ENCODE peak calls at places on chromosomes 5 and 9, in nine cellular contexts. A, V, E, Z, Y, I, M, H and D are unnamed samples.

GRCh38 chr5:134051305-134051704 is 46.5 kb upstream of the VDAC1 start:
- DNase-seq in H (no peak), V (no peak), M (no peak), Z (no peak), Y (no peak), E (peak), I (no peak), A (no peak), D (no peak)

GRCh38 chr5:54180616-54181015 is 129.8 kb downstream of the ARL15 start:
- DNase-seq in E (no peak), A (no peak), H (no peak), M (peak), V (no peak), Y (peak), Z (no peak), I (no peak), D (no peak)

GRCh38 chr5:131545856-131546255 is 89.2 kb downstream of the RAPGEF6 start:
- DNase-seq in A (no peak), E (peak), M (no peak), H (no peak), V (no peak), Z (no peak), Y (no peak), I (no peak), D (no peak)

GRCh38 chr9:110148384-110148783 is 59.6 kb downstream of the C9orf152 start:
- DNase-seq in H (no peak), Z (no peak), M (no peak), I (peak), A (no peak), E (no peak), Y (no peak), V (peak), D (no peak)

GRCh38 chr5:2899311-2899710 is 147.8 kb upstream of the IRX2 start:
- DNase-seq in I (no peak), H (peak), A (no peak), Y (no peak), M (no peak), V (no peak), E (no peak), Z (no peak), D (peak)

GRCh38 chr5:130963798-130964197 is 201.3 kb downstream of the HINT1 start:
- DNase-seq in A (no peak), E (no peak), I (no peak), Z (no peak), H (no peak), M (no peak), V (no peak), Y (no peak), D (no peak)

GRCh38 chr5:147098233-147098790 is 136.5 kb upstream of the STK32A start:
- DNase-seq in Y (peak), E (peak), H (no peak), A (no peak), V (no peak), I (no peak), M (peak), Z (no peak), D (no peak)

GRCh38 chr9:16627967-16628366 is 242.5 kb downstream of the BNC2 start:
- DNase-seq in Z (no peak), A (no peak), I (no peak), V (no peak), Y (peak), H (peak), E (peak), M (peak), D (no peak)

GRCh38 chr9:77440057-77440456 is 208.1 kb downstream of the GNA14 start:
- DNase-seq in H (no peak), V (no peak), E (peak), A (no peak), M (peak), I (no peak), Z (no peak), Y (no peak), D (peak)

GRCh38 chr9:84974790-84975189 is 305.3 kb downstream of the NTRK2 start:
- DNase-seq in E (no peak), H (no peak), M (no peak), A (no peak), Z (no peak), V (no peak), Y (no peak), I (no peak), D (no peak)

GRCh38 chr9:96085536-96086143 is 210.1 kb downstream of the ERCC6L2 start:
- DNase-seq in H (no peak), Y (no peak), V (no peak), M (no peak), A (no peak), E (no peak), I (no peak), Z (no peak), D (no peak)

GRCh38 chr5:176530983-176531901 is 6.0 kb downstream of the RNF44 start:
- DNase-seq in Z (no peak), H (peak), I (no peak), A (no peak), E (peak), M (no peak), V (no peak), Y (no peak), D (no peak)

GRCh38 chr5:2201832-2202231 is 319.1 kb upstream of the IRX4 start:
- DNase-seq in Y (no peak), E (no peak), H (no peak), V (no peak), A (no peak), I (no peak), Z (no peak), M (no peak), D (peak)

GRCh38 chr9:1055156-1055555 is 5.0 kb downstream of the DMRT2 start:
- DNase-seq in Z (no peak), V (no peak), M (no peak), E (no peak), A (no peak), Y (no peak), I (no peak), H (no peak), D (no peak)

GRCh38 chr5:1536298-1537165 is 12.8 kb upstream of the LPCAT1 start:
- DNase-seq in A (peak), V (peak), I (peak), E (peak), M (no peak), Y (no peak), H (peak), Z (peak), D (peak)

GRCh38 chr5:123511290-123511647 is 708 bp upstream of the CSNK1G3 start:
- DNase-seq in Z (no peak), A (no peak), E (peak), V (no peak), Y (peak), H (no peak), I (no peak), M (no peak), D (no peak)

GRCh38 chr5:40734986-40735385 is 20.8 kb downstream of the TTC33 start:
- DNase-seq in Y (no peak), Z (no peak), H (no peak), A (no peak), V (no peak), M (no peak), I (no peak), E (peak), D (no peak)

GRCh38 chr5:157613385-157614245 is 38.0 kb upstream of the ADAM19 start:
- DNase-seq in A (no peak), I (no peak), Z (no peak), H (no peak), Y (no peak), V (no peak), E (no peak), M (no peak), D (no peak)

GRCh38 chr5:116046823-116047222 is 14.6 kb downstream of the ARL14EPL start:
- DNase-seq in M (no peak), H (no peak), V (no peak), Z (no peak), I (no peak), A (no peak), Y (no peak), E (no peak), D (no peak)

GRCh38 chr9:93268551-93269314 is 84.8 kb downstream of the WNK2 start:
- DNase-seq in V (peak), I (peak), M (no peak), E (no peak), Y (no peak), A (peak), H (no peak), Z (no peak), D (peak)

GRCh38 chr5:140575309-140575708 is 10.7 kb downstream of the SLC35A4 start:
- DNase-seq in Y (no peak), E (peak), Z (no peak), H (peak), A (no peak), I (no peak), V (no peak), M (no peak), D (no peak)

GRCh38 chr9:14146201-14146890 is 167.6 kb downstream of the NFIB start:
- DNase-seq in H (no peak), I (no peak), Z (no peak), E (no peak), A (no peak), M (no peak), V (no peak), Y (no peak), D (no peak)

GRCh38 chr5:27845248-27845647 is 806.9 kb upstream of the CDH9 start:
- DNase-seq in A (no peak), I (no peak), H (no peak), V (no peak), Y (no peak), E (peak), Z (no peak), M (no peak), D (no peak)

GRCh38 chr9:42388146-42388690 is 204.8 kb downstream of the SPATA31A6 start:
- DNase-seq in Y (no peak), Z (no peak), E (no peak), H (no peak), V (no peak), A (no peak), M (no peak), I (no peak), D (no peak)

GRCh38 chr9:94018628-94019027 is 63.5 kb upstream of the BARX1 start:
- DNase-seq in Y (no peak), Z (no peak), H (no peak), A (no peak), I (no peak), E (no peak), M (no peak), V (no peak), D (no peak)

GRCh38 chr9:127158995-127159801 is 36.8 kb upstream of the ANGPTL2 start:
- DNase-seq in H (peak), M (peak), A (no peak), E (peak), I (no peak), Z (no peak), Y (peak), V (no peak), D (peak)

GRCh38 chr5:83895860-83896259 is 175.2 kb upstream of the HAPLN1 start:
- DNase-seq in I (no peak), A (no peak), H (no peak), Z (no peak), E (peak), V (no peak), Y (no peak), M (no peak), D (no peak)

GRCh38 chr9:99823392-99824377 is 2.0 kb downstream of the NR4A3 start:
- DNase-seq in M (no peak), V (peak), Y (no peak), I (peak), H (peak), Z (peak), A (peak), E (peak), D (no peak)

GRCh38 chr5:21398511-21398910 is 1410.5 kb upstream of the CDH18 start:
- DNase-seq in H (no peak), A (no peak), E (no peak), Y (no peak), I (no peak), V (no peak), M (no peak), Z (no peak), D (no peak)

GRCh38 chr9:129863059-129863690 is 27.9 kb downstream of the USP20 start:
- DNase-seq in I (peak), Z (peak), A (peak), Y (no peak), E (peak), V (no peak), H (peak), M (peak), D (no peak)

GRCh38 chr5:116456036-116456435 is 118.6 kb downstream of the SEMA6A start:
- DNase-seq in M (no peak), A (no peak), E (no peak), V (no peak), H (no peak), Z (no peak), I (no peak), Y (no peak), D (no peak)

GRCh38 chr9:123167474-123167873 is 100.9 kb downstream of the STRBP start:
- DNase-seq in Z (no peak), H (no peak), M (no peak), I (no peak), V (no peak), E (no peak), Y (no peak), A (no peak), D (no peak)

GRCh38 chr5:113223831-113224604 is 210.8 kb downstream of the TSSK1B start:
- DNase-seq in Y (no peak), E (no peak), V (no peak), M (no peak), I (no peak), Z (no peak), H (no peak), A (no peak), D (no peak)

GRCh38 chr9:123663529-123663928 is 266.4 kb downstream of the DENND1A start:
- DNase-seq in H (no peak), E (no peak), V (no peak), A (no peak), I (no peak), M (no peak), Y (no peak), Z (no peak), D (no peak)

GRCh38 chr5:132444841-132445639 is 45.5 kb downstream of the IRF1 start:
- DNase-seq in M (no peak), Y (no peak), Z (no peak), I (no peak), V (no peak), A (no peak), H (no peak), E (no peak), D (no peak)

GRCh38 chr5:150318613-150319483 is 16.1 kb upstream of the ARSI start:
- DNase-seq in H (no peak), A (no peak), Z (no peak), V (no peak), E (peak), Y (no peak), I (no peak), M (no peak), D (no peak)

GRCh38 chr5:149271195-149271716 is 403 bp upstream of the AFAP1L1 start:
- DNase-seq in M (no peak), H (no peak), Y (no peak), V (no peak), Z (no peak), E (peak), A (no peak), I (no peak), D (no peak)

GRCh38 chr5:81533629-81534480 is 139.9 kb upstream of the ACOT12 start:
- DNase-seq in Z (no peak), V (no peak), Y (no peak), E (no peak), H (no peak), A (no peak), I (no peak), M (no peak), D (no peak)